ENCODE peak calls at places on chromosomes 13 and 19, in eight cellular contexts. T is right atrium auricular region, X is nephron progenitor cell, F is neural crest cell, R is dorsolateral prefrontal cortex, N is tibial nerve, Z is pancreas, U is D721Med. C is an unnamed sample.

GRCh38 chr19:44684892-44685847 is 13.8 kb upstream of the CEACAM16 start:
- DNase-seq in T (peak), X (no peak), F (no peak), R (no peak), N (no peak), Z (no peak), U (peak), C (no peak)

GRCh38 chr13:43472980-43473379 is 313.8 kb downstream of the ENOX1 start:
- DNase-seq in T (no peak), X (no peak), F (no peak), R (no peak), N (no peak), Z (no peak), U (no peak), C (no peak)

GRCh38 chr19:17841810-17842662 is 5.7 kb downstream of the JAK3 start:
- DNase-seq in T (peak), X (peak), F (peak), R (peak), N (peak), Z (peak), U (peak), C (peak)

GRCh38 chr13:101013245-101013644 is 338.6 kb upstream of the TMTC4 start:
- DNase-seq in T (no peak), X (no peak), F (no peak), R (no peak), N (no peak), Z (no peak), U (no peak), C (no peak)

GRCh38 chr13:91017669-91018053 is 329.8 kb upstream of the MIR17HG start:
- DNase-seq in T (no peak), X (no peak), F (peak), R (no peak), N (no peak), Z (peak), U (no peak), C (no peak)

GRCh38 chr13:23984541-23984940 is 87.2 kb upstream of the C1QTNF9B start:
- DNase-seq in T (no peak), X (no peak), F (no peak), R (no peak), N (no peak), Z (peak), U (no peak), C (no peak)

GRCh38 chr13:23506071-23506820 is 64.0 kb upstream of the TNFRSF19 start:
- DNase-seq in T (no peak), X (peak), F (no peak), R (no peak), N (no peak), Z (no peak), U (no peak), C (no peak)

GRCh38 chr19:42193294-42193693 is 24.2 kb downstream of the DEDD2 start:
- DNase-seq in T (no peak), X (no peak), F (no peak), R (no peak), N (no peak), Z (no peak), U (no peak), C (no peak)

GRCh38 chr13:110916671-110917142 is 1.8 kb upstream of the ANKRD10 start:
- DNase-seq in T (no peak), X (no peak), F (no peak), R (no peak), N (no peak), Z (no peak), U (no peak), C (no peak)

GRCh38 chr13:110915874-110916670 is 1.2 kb upstream of the ANKRD10 start:
- DNase-seq in T (no peak), X (no peak), F (no peak), R (no peak), N (no peak), Z (no peak), U (no peak), C (no peak)

GRCh38 chr13:110914293-110915056 is 394 bp downstream of the ANKRD10 start:
- DNase-seq in T (peak), X (peak), F (peak), R (peak), N (peak), Z (peak), U (peak), C (peak)

GRCh38 chr13:110913911-110914292 is 967 bp downstream of the ANKRD10 start:
- DNase-seq in T (peak), X (no peak), F (no peak), R (peak), N (no peak), Z (no peak), U (no peak), C (no peak)

DNA sequence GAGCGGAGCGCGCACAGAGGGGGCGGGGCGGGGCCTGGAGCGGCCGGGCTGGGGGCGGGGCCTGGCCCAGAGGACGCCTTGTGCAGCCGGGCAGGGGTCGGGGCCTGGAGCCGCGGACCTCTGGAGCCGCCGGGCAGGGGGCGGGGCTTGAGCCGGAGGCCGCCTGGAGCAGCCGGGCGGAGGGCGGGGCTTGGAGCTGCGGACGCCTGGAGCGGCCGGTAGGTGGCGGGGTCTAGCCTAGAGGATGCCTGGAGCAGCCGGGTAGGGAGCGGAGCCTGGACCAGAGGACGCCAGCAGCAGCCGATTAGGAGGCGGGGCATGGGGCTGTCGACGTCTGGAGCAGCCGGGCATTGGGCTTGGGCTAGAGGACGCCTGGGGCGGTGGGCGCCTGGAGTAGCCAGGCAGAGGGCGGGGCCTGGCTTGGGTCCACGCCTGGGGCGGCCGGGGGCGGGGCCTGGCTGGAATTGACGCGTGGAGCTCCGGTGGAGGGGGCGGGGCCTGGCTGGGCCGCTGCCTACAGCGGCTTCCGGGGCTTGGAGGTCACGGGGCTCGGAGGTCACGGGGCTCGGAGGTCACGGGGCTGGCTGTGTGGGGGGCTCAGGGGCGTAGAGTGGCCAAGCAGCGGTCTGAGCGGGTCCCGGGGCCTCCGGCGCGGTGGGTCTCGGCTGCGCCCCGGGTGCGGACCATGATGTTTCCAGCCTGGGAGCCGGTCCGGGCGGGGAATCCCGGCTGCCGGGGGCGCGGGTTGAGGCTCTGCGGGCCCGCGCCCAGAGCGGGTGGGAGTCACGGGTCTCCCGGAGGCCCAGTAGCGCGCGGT is at the start of gene ANKRD10:
- DNase-seq in T (peak), X (peak), F (peak), R (peak), N (peak), Z (peak), U (peak), C (peak)
- TF ChIP-seq CTCF in T (peak), X (peak), F (peak), R (peak), N (peak), Z (peak), U (peak), C (peak)

GRCh38 chr13:45809810-45810394 is 41.7 kb downstream of the SIAH3 start:
- DNase-seq in T (peak), X (peak), F (no peak), R (no peak), N (no peak), Z (no peak), U (no peak), C (no peak)
- TF ChIP-seq CTCF in T (no peak), X (no peak), F (no peak), R (no peak), N (no peak), Z (no peak), U (no peak), C (no peak)

GRCh38 chr19:12788025-12788681 is 3.1 kb upstream of the JUNB start:
- DNase-seq in T (no peak), X (no peak), F (no peak), R (no peak), N (no peak), Z (peak), U (no peak), C (no peak)

GRCh38 chr19:12789098-12789903 is 2.0 kb upstream of the JUNB start:
- DNase-seq in T (no peak), X (no peak), F (no peak), R (no peak), N (no peak), Z (no peak), U (no peak), C (no peak)

GRCh38 chr19:12787458-12787857 is 3.8 kb upstream of the JUNB start:
- DNase-seq in T (no peak), X (no peak), F (no peak), R (no peak), N (no peak), Z (no peak), U (no peak), C (no peak)

GRCh38 chr19:12789904-12790619 is 1.2 kb upstream of the JUNB start:
- DNase-seq in T (peak), X (peak), F (peak), R (peak), N (peak), Z (peak), U (peak), C (peak)

GRCh38 chr19:12788682-12789097 is 2.6 kb upstream of the JUNB start:
- DNase-seq in T (peak), X (peak), F (no peak), R (peak), N (no peak), Z (peak), U (no peak), C (peak)
- TF ChIP-seq CTCF in T (no peak), X (no peak), F (no peak), R (no peak), N (no peak), Z (no peak), U (no peak), C (peak)

DNA sequence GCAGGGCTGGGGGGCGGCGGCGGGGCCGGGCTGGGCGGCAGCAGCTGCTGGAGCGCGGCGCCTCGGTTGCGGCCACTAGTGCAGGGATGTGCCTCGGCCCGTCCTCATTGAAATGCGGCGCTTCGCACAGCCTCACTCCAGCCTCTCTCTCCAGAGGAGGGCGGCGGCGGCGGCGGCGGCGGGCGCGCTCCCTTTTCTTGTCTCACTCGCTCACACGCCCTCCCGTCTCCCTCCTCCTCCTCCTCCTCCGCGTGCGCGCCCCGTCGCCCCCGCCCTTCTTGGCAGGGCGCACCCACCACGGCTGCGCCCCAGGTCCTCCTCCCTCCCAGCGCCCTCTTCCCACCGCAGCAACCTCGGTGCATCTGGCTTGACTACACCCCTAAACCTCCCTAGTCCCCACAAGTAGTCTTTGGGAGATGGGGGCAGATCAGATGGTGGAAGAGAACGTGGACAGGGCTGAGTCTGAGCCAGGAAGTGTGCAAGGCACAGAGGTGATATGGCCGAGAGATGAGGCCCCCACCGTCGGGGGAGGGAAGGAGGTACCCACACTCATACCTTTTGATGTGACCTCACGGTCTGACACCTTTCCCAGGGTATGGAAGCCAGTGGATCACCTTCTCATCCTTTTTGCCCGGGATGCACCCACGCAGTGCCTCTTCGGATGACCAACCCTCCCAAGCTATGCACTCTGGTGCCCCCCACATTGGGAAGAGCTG is at the start of gene DCLK1:
- DNase-seq in T (peak), X (peak), F (peak), R (peak), N (peak), Z (peak), U (no peak), C (no peak)
- TF ChIP-seq CTCF in T (no peak), X (no peak), F (no peak), R (no peak), N (no peak), Z (no peak), U (no peak), C (no peak)

GRCh38 chr19:33217881-33218280 is 7.8 kb downstream of the SLC7A10 start:
- DNase-seq in T (no peak), X (no peak), F (no peak), R (no peak), N (no peak), Z (no peak), U (no peak), C (no peak)

GRCh38 chr19:33219261-33219812 is 6.3 kb downstream of the SLC7A10 start:
- DNase-seq in T (no peak), X (no peak), F (peak), R (no peak), N (no peak), Z (no peak), U (no peak), C (no peak)

GRCh38 chr19:33214621-33215020 is 11.0 kb downstream of the SLC7A10 start:
- DNase-seq in T (no peak), X (peak), F (peak), R (no peak), N (no peak), Z (no peak), U (peak), C (no peak)

GRCh38 chr19:33215438-33216197 is 10.0 kb downstream of the SLC7A10 start:
- DNase-seq in T (no peak), X (no peak), F (no peak), R (no peak), N (no peak), Z (no peak), U (no peak), C (no peak)

GRCh38 chr19:33216198-33216830 is 9.3 kb downstream of the SLC7A10 start:
- DNase-seq in T (no peak), X (no peak), F (no peak), R (no peak), N (no peak), Z (no peak), U (no peak), C (no peak)
- TF ChIP-seq CTCF in T (no peak), X (no peak), F (no peak), R (no peak), N (no peak), Z (no peak), U (no peak), C (no peak)

GRCh38 chr13:27619093-27619705 is 1.1 kb downstream of the LNX2 start:
- DNase-seq in T (no peak), X (no peak), F (no peak), R (no peak), N (no peak), Z (peak), U (no peak), C (no peak)

GRCh38 chr13:27620377-27621115 is at the start of gene LNX2:
- DNase-seq in T (peak), X (peak), F (peak), R (peak), N (peak), Z (peak), U (peak), C (peak)

GRCh38 chr13:27621366-27622101 is at the start of gene POLR1D:
- DNase-seq in T (peak), X (peak), F (peak), R (peak), N (peak), Z (peak), U (peak), C (peak)

GRCh38 chr13:27621116-27621365 is 651 bp upstream of the POLR1D start:
- DNase-seq in T (no peak), X (no peak), F (no peak), R (no peak), N (no peak), Z (no peak), U (no peak), C (no peak)

DNA sequence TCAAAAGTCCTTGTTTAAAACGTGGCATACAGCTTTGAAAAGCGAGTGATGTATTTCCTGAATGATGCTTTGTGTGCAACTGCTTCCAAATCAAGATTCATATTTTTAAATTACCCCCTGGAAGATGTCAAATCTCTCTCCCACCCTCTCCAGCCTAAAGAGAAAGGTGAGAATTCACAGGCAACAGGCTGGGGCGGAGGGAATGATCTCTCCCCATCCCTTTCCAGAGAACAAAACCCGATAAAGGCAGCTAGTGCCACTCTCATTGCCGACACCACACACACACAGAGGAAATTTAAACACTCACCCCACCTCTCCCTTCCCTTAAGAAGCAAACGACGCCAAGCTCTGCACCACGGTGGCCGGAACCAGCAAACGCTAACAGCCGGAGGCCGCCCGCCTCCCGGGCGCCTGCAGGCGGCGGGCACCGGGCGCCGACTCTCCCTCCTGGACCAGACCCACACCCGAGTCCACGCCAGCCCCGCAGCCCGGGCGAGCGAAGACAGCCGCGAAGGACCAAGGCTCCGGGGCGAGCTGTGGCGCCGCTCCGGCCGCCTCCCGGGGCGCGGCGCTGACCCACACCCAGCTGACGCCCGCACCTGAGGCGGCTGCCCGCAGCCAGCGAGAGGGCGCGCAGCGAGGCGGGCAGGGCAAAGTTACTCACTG is 485 bp downstream of the LNX2 start:
- DNase-seq in T (peak), X (no peak), F (peak), R (no peak), N (peak), Z (peak), U (no peak), C (peak)
- TF ChIP-seq CTCF in T (no peak), X (no peak), F (peak), R (peak), N (peak), Z (no peak), U (no peak), C (peak)

C was measured in GM10248.